ENCODE peak calls at places on chromosomes 5 and 9, in nine cellular contexts. S is HAP-1; Z is ACHN; P is GDM1; B is cardiac septum; Q is effector memory CD8-positive, alpha-beta T cell; L is COR-L47; D is GM03348; N is AG04449. M is an unnamed sample.

GRCh38 chr9:31336841-31337240 is 1047.6 kb upstream of the ACO1 start:
- DNase-seq in S (no peak), Z (no peak), P (no peak), B (no peak), Q (no peak), L (no peak), D (no peak), N (no peak), M (no peak)

GRCh38 chr9:34578241-34579096 is 11.1 kb downstream of the CNTFR start:
- DNase-seq in S (no peak), Z (peak), P (no peak), B (no peak), Q (no peak), L (peak), D (peak), N (no peak), M (no peak)

GRCh38 chr5:148806520-148806931 is 19.9 kb upstream of the ADRB2 start:
- DNase-seq in S (no peak), Z (no peak), P (no peak), B (no peak), Q (no peak), L (no peak), D (no peak), N (no peak), M (no peak)

GRCh38 chr5:138448481-138449398 is 9.9 kb downstream of the REEP2 start:
- DNase-seq in S (no peak), Z (peak), P (no peak), B (no peak), Q (no peak), L (peak), D (no peak), N (no peak), M (no peak)

GRCh38 chr9:21121595-21122251 is 19.9 kb downstream of the IFNW1 start:
- DNase-seq in S (no peak), Z (no peak), P (no peak), B (no peak), Q (no peak), L (no peak), D (no peak), N (no peak), M (no peak)

GRCh38 chr9:5043381-5043780 is 58.3 kb downstream of the JAK2 start:
- DNase-seq in S (no peak), Z (no peak), P (no peak), B (no peak), Q (no peak), L (no peak), D (no peak), N (no peak), M (no peak)

GRCh38 chr9:93081931-93082330 is 14.1 kb upstream of the CARD19 start:
- DNase-seq in S (no peak), Z (no peak), P (no peak), B (no peak), Q (no peak), L (no peak), D (no peak), N (no peak), M (no peak)

GRCh38 chr9:36154213-36154952 is 14.8 kb upstream of the CCIN start:
- DNase-seq in S (no peak), Z (no peak), P (no peak), B (no peak), Q (no peak), L (peak), D (no peak), N (no peak), M (no peak)

GRCh38 chr9:123062306-123063171 is 29.1 kb downstream of the GPR21 start:
- DNase-seq in S (no peak), Z (no peak), P (no peak), B (no peak), Q (no peak), L (no peak), D (peak), N (no peak), M (no peak)

GRCh38 chr5:36882250-36882649 is 5.7 kb downstream of the NIPBL start:
- DNase-seq in S (no peak), Z (no peak), P (no peak), B (no peak), Q (no peak), L (no peak), D (no peak), N (no peak), M (no peak)

GRCh38 chr5:57494104-57495098 is 11.8 kb upstream of the ACTBL2 start:
- DNase-seq in S (no peak), Z (peak), P (peak), B (no peak), Q (no peak), L (peak), D (peak), N (peak), M (peak)

GRCh38 chr9:88370346-88370745 is 17.9 kb upstream of the SPIN1 start:
- DNase-seq in S (no peak), Z (no peak), P (no peak), B (no peak), Q (no peak), L (no peak), D (no peak), N (no peak), M (no peak)

GRCh38 chr5:150129813-150130492 is 25.7 kb downstream of the PDGFRB start:
- DNase-seq in S (peak), Z (peak), P (peak), B (no peak), Q (peak), L (peak), D (peak), N (no peak), M (peak)

GRCh38 chr9:82423700-82424099 is 435.1 kb downstream of the SPATA31D1 start:
- DNase-seq in S (no peak), Z (no peak), P (no peak), B (no peak), Q (no peak), L (no peak), D (no peak), N (no peak), M (no peak)

GRCh38 chr9:5186416-5187169 is 1.2 kb upstream of the INSL6 start:
- DNase-seq in S (peak), Z (peak), P (peak), B (no peak), Q (peak), L (peak), D (peak), N (peak), M (peak)

GRCh38 chr9:115649991-115650472 is 503.6 kb upstream of the PAPPA start:
- DNase-seq in S (no peak), Z (peak), P (no peak), B (peak), Q (no peak), L (no peak), D (peak), N (peak), M (no peak)

GRCh38 chr9:136085815-136086212 is 9.3 kb downstream of the NACC2 start:
- DNase-seq in S (no peak), Z (no peak), P (no peak), B (no peak), Q (no peak), L (no peak), D (no peak), N (no peak), M (no peak)

GRCh38 chr5:143106175-143106574 is 297.3 kb downstream of the NR3C1 start:
- DNase-seq in S (no peak), Z (peak), P (no peak), B (no peak), Q (no peak), L (peak), D (peak), N (no peak), M (no peak)

M was measured in HCT116.